ENCODE peak calls at places on chromosomes 4 and X, in seven cellular contexts. B, D, T, R, E, G and W are unnamed samples.
A peak's percentile ranks its signal among the peaks of the same experiment; 100 is the strongest.

GRCh38 chrX:53440631-53441517 is 6.7 kb upstream of the HSD17B10 start:
- DNase-seq in D (no peak), T (peak; percentile 89), B (peak; percentile 97), R (no peak), E (peak; percentile 83), G (no peak), W (no peak)

GRCh38 chr4:2800691-2801596 is 8.1 kb downstream of the SH3BP2 start:
- DNase-seq in G (no peak), E (peak; percentile 51), T (peak; percentile 85), R (peak; percentile 73), B (peak; percentile 95), D (no peak), W (peak; percentile 80)

GRCh38 chr4:25535278-25535677 is 120.4 kb upstream of the SLC34A2 start:
- DNase-seq in R (no peak), E (no peak), G (no peak), T (no peak), D (no peak), B (no peak), W (no peak)

GRCh38 chrX:102546818-102547493 is 30.4 kb upstream of the TMSB15A start:
- DNase-seq in E (no peak), T (no peak), R (no peak), B (no peak), D (no peak), G (no peak), W (no peak)

GRCh38 chr4:185898413-185898812 is 86.4 kb upstream of the SORBS2 start:
- DNase-seq in E (no peak), R (peak; percentile 34), T (no peak), D (no peak), G (no peak), B (no peak), W (no peak)

GRCh38 chr4:183987529-183987946 is 82.4 kb downstream of the STOX2 start:
- DNase-seq in R (no peak), G (peak; percentile 65), T (peak; percentile 82), E (peak; percentile 64), B (peak; percentile 90), D (no peak), W (no peak)

GRCh38 chr4:103054030-103054429 is 22.5 kb downstream of the SLC9B2 start:
- DNase-seq in T (peak; percentile 72), E (no peak), R (no peak), B (no peak), D (no peak), G (no peak), W (no peak)

GRCh38 chrX:2751291-2751690 is 549 bp upstream of the XG start:
- DNase-seq in B (no peak), T (no peak), E (no peak), D (no peak), G (no peak), R (no peak), W (no peak)

GRCh38 chr4:110638347-110638746 is 15.5 kb upstream of the PITX2 start:
- DNase-seq in T (no peak), D (no peak), B (no peak), G (no peak), R (no peak), E (no peak), W (no peak)

GRCh38 chr4:66266035-66266434 is 595.7 kb upstream of the EPHA5 start:
- DNase-seq in B (no peak), D (no peak), G (no peak), R (no peak), T (no peak), E (no peak), W (no peak)

GRCh38 chr4:25865586-25865985 is 2.8 kb upstream of the SEL1L3 start:
- DNase-seq in E (no peak), T (no peak), D (peak; percentile 10), R (no peak), G (no peak), B (no peak), W (no peak)

GRCh38 chrX:145856181-145856580 is 38.6 kb downstream of the SLITRK2 start:
- DNase-seq in R (no peak), B (no peak), E (no peak), D (no peak), T (no peak), G (no peak), W (no peak)

GRCh38 chrX:149631293-149632165 is at the start of gene TMEM185A:
- DNase-seq in B (peak; percentile 93), G (no peak), R (peak; percentile 76), D (peak; percentile 66), E (peak; percentile 47), T (no peak), W (peak; percentile 83)

GRCh38 chrX:13373027-13373806 is 53.4 kb upstream of the ATXN3L start:
- DNase-seq in R (no peak), T (no peak), G (no peak), E (no peak), B (no peak), D (no peak), W (no peak)

GRCh38 chr4:2284934-2285664 is 23.2 kb upstream of the MXD4 start:
- DNase-seq in T (no peak), B (no peak), E (peak; percentile 10), G (peak; percentile 16), D (no peak), R (no peak), W (no peak)

GRCh38 chr4:6781113-6781512 is 1.4 kb upstream of the KIAA0232 start:
- DNase-seq in T (no peak), R (no peak), G (no peak), E (no peak), D (no peak), B (peak; percentile 80), W (no peak)

GRCh38 chr4:6777636-6778281 is 4.8 kb upstream of the KIAA0232 start:
- DNase-seq in E (no peak), G (no peak), D (no peak), B (no peak), T (no peak), R (peak; percentile 41), W (no peak)

GRCh38 chr4:6778435-6778834 is 4.1 kb upstream of the KIAA0232 start:
- DNase-seq in T (no peak), R (no peak), G (no peak), D (no peak), B (no peak), E (no peak), W (no peak)

GRCh38 chr4:6781561-6781960 is 966 bp upstream of the KIAA0232 start:
- DNase-seq in B (no peak), T (no peak), R (no peak), E (no peak), G (no peak), D (no peak), W (no peak)

DNA sequence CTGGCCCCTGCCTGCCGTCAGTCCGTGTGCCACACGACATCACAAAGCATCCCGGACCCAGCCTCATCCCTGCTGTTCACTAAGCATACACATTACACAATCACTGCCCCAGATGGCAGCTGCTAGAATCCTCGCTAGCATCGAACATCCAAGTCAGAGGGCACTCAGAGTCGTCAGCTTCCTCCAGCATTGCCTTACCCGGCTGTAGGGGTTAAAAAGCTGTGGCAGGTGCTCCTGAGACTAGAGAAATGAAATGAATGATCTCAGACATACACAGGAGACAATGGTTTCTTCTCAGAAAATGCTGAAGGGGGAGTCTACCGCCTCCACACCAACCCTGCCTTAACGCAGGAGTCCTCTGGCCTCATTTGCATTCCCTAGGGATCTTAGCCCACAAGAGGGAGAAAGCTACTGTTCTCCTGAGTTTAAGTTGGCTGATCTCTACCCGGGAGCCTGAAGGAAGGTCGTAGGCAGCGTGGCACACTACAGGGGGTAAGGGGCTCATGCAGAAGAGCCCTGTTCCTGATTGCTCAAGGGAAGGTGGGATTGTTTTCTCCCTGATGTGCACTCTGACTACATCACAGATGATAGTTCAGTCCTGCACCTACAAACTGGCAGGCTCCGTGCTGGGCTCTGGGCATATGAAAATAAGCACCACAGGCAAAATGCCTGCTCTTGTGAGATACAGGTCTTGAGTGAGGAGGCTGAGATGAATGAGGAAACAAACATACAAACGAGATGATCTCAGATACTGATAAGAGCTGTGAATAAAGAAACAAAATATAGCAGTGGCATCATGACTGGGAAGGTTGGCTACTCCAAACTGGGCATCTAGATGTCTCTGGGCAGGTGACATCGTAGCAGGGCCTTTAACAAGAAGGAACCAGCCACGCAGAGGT is 2.6 kb upstream of the KIAA0232 start:
- DNase-seq in B (peak; percentile 78), R (no peak), D (no peak), T (no peak), G (peak; percentile 23), E (no peak), W (no peak)
- TF ChIP-seq CTCF in B (no peak), R (no peak), D (no peak), T (no peak), G (peak; percentile 28), E (no peak), W (no peak)

DNA sequence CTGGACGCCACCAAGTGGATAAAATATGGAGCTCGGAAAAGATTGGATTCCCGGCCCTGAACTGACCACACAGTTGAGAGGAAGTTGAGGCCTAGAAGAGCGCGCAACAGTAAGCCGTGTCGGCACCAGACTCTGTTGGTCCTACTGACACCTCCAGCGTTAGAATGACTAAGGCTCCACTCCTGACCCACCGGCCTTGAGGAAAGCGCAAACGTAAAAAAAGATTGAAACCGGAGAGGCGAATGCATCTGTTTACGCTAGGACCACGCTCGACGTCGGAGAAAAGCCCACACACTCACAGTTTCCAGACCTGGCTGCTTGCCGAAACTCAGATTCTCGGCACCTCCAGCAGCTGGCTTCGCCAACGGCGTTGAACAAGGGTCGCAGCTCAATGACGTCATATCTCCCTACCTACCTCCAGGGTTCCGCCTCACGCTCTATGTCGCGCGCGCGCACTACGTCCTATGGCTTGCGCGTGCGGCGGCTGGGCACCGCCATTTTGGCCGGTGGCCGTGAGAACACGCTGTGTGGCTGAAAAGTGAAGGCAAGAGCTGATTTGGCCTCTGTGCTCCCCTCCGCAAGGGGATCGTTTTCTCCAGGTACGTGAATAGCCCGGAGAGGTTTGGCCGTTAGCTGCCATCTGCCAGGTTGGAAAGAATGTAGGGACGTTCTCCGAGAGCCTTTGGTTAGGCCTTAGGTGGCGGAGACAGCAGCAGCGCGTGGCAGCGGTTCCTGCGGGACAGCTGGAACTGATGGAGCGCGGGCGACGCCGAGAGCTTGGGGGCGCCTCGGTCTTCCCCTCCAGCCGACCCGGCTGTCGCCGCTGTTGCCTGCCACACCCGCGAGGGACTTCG is at the start of the genes ABCE1 and ANAPC10:
- DNase-seq in R (peak; percentile 98), G (peak; percentile 97), B (peak; percentile 99), D (peak; percentile 99), T (peak; percentile 96), E (peak; percentile 96), W (peak; percentile 93)
- TF ChIP-seq CTCF in R (no peak), G (peak; percentile 45), B (no peak), D (no peak), T (no peak), E (peak; percentile 14), W (peak; percentile 18)

GRCh38 chr4:147837435-147837834 is 105.5 kb downstream of the ARHGAP10 start:
- DNase-seq in R (peak; percentile 32), D (no peak), G (no peak), T (no peak), B (no peak), E (no peak), W (no peak)
- TF ChIP-seq CTCF in R (no peak), D (no peak), G (peak; percentile 18), T (peak; percentile 15), B (no peak), E (no peak), W (no peak)

DNA sequence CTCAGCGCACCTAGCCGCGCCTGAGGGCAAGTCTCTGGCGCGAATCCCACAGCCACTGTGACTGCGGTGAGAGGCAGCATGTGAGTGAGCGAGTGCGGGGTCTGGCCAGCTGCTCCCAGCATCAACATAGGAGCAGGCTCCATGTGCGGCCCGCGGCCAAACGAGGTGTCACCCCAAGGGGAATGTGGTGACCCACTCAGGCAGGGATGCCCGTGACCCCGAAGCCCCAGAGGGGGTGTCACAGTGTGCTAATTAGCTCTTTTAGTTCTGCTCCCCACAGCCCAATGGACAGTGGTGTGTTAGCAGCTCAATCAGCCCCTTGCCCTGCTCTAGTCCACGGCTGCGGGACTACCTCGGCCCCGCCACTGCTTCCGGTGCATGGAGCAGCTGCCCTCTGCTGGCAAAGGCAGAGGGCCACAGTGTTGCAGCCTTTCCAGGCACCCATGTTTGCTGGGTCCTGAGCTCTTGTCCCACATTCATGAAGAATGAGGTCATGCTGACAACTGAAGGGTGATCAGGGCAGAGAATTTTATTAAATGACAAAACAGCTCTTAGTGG is 61.4 kb downstream of the AGA start:
- DNase-seq in T (no peak), B (no peak), R (peak; percentile 29), D (no peak), E (no peak), G (no peak), W (no peak)
- TF ChIP-seq CTCF in T (no peak), B (no peak), R (peak; percentile 24), D (peak; percentile 23), E (no peak), G (no peak), W (peak; percentile 23)